ENCODE peak calls at places on chromosomes 7 and 10, in five cellular contexts. One of them, this sample, is unnamed.
A peak's percentile ranks its signal among the peaks of the same experiment; 100 is the strongest.

GRCh38 chr10:84783909-84784308 is 455.5 kb downstream of the CCSER2 start:
- DNase-seq in HCT116: no peak
- DNase-seq in CD8-positive, alpha-beta T cell: no peak
- DNase-seq in trophoblast cell: no peak
- DNase-seq in BJ: no peak
- DNase-seq in this sample: no peak

GRCh38 chr7:27179503-27180430 is 5.3 kb downstream of the HOXA11 start:
- DNase-seq in HCT116: no peak
- DNase-seq in CD8-positive, alpha-beta T cell: no peak
- DNase-seq in trophoblast cell: no peak
- DNase-seq in BJ: peak; percentile 68
- DNase-seq in this sample: no peak

GRCh38 chr10:29141761-29142160 is 147.1 kb upstream of the LYZL1 start:
- DNase-seq in HCT116: no peak
- DNase-seq in CD8-positive, alpha-beta T cell: no peak
- DNase-seq in trophoblast cell: no peak
- DNase-seq in BJ: no peak
- DNase-seq in this sample: no peak

GRCh38 chr10:86583983-86584382 is 62.4 kb upstream of the WAPL start:
- DNase-seq in HCT116: no peak
- DNase-seq in CD8-positive, alpha-beta T cell: no peak
- DNase-seq in trophoblast cell: no peak
- DNase-seq in BJ: no peak
- DNase-seq in this sample: no peak

GRCh38 chr7:26485421-26486019 is 193.9 kb downstream of the SNX10 start:
- DNase-seq in HCT116: no peak
- DNase-seq in CD8-positive, alpha-beta T cell: no peak
- DNase-seq in trophoblast cell: no peak
- DNase-seq in BJ: no peak
- DNase-seq in this sample: no peak

GRCh38 chr7:105760549-105761447 is 115.6 kb downstream of the ATXN7L1 start:
- DNase-seq in HCT116: no peak
- DNase-seq in CD8-positive, alpha-beta T cell: no peak
- DNase-seq in trophoblast cell: no peak
- DNase-seq in BJ: no peak
- DNase-seq in this sample: no peak

GRCh38 chr10:113096111-113097045 is 146.3 kb downstream of the TCF7L2 start:
- DNase-seq in HCT116: no peak
- DNase-seq in CD8-positive, alpha-beta T cell: no peak
- DNase-seq in trophoblast cell: peak; percentile 63
- DNase-seq in BJ: no peak
- DNase-seq in this sample: no peak

GRCh38 chr7:94301024-94301588 is 93.6 kb upstream of the COL1A2 start:
- DNase-seq in HCT116: peak; percentile 79
- DNase-seq in CD8-positive, alpha-beta T cell: no peak
- DNase-seq in trophoblast cell: peak; percentile 97
- DNase-seq in BJ: peak; percentile 90
- DNase-seq in this sample: peak; percentile 98

GRCh38 chr10:77823811-77824542 is 102.6 kb downstream of the DLG5 start:
- DNase-seq in HCT116: no peak
- DNase-seq in CD8-positive, alpha-beta T cell: no peak
- DNase-seq in trophoblast cell: no peak
- DNase-seq in BJ: no peak
- DNase-seq in this sample: no peak

GRCh38 chr7:158368449-158368848 is 219.2 kb downstream of the PTPRN2 start:
- DNase-seq in HCT116: no peak
- DNase-seq in CD8-positive, alpha-beta T cell: no peak
- DNase-seq in trophoblast cell: no peak
- DNase-seq in BJ: no peak
- DNase-seq in this sample: no peak

DNA sequence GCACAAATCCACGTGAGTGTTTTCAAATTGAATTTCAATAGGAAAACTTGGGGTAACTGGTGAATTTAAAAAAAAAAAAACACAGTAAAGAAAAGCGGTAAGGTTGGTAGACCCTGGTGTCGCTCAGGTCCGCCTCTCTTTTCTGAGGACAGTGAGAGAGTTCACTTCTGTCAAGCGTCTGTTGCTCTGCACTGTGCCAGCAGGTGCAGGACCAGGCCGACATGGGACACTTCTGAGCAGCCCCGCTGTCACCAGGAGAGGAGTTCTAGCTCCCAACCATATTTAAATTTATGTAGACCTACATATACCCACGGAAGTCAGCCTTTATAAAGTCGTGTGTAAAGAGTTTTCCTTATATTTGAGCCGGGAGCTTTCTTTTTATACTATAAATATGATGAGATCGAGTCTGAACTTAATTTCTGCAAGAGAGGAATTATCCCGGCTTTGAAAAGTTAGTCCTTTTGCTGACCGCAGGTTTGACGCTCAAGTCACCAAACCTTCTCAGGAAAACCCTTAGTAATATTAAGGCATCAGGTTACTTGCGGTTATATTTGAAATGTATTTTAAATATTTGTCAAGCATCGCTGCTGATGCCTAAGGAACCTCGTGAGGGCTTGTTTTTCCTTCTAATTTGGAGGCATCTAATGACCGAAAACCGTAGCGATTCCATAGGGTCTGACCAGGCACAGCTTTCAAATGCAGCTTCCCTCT is 550 bp downstream of the IKZF1 start:
- DNase-seq in HCT116: no peak
- DNase-seq in CD8-positive, alpha-beta T cell: no peak
- DNase-seq in trophoblast cell: no peak
- DNase-seq in BJ: no peak
- DNase-seq in this sample: no peak
- H3K4me3 ChIP-seq in HCT116: no peak overlapping the region
- H3K4me3 ChIP-seq in CD8-positive, alpha-beta T cell: peak overlapping the region; percentile 96
- H3K4me3 ChIP-seq in trophoblast cell: no peak overlapping the region
- H3K4me3 ChIP-seq in BJ: no peak overlapping the region
- H3K4me3 ChIP-seq in this sample: no peak overlapping the region

GRCh38 chr10:12728569-12728968 is 272.9 kb downstream of the CCDC3 start:
- DNase-seq in HCT116: no peak
- DNase-seq in CD8-positive, alpha-beta T cell: no peak
- DNase-seq in trophoblast cell: no peak
- DNase-seq in BJ: no peak
- DNase-seq in this sample: no peak

GRCh38 chr10:12724782-12725579 is 276.5 kb downstream of the CCDC3 start:
- DNase-seq in HCT116: no peak
- DNase-seq in CD8-positive, alpha-beta T cell: no peak
- DNase-seq in trophoblast cell: no peak
- DNase-seq in BJ: no peak
- DNase-seq in this sample: no peak

GRCh38 chr10:12726971-12727831 is 274.3 kb downstream of the CCDC3 start:
- DNase-seq in HCT116: no peak
- DNase-seq in CD8-positive, alpha-beta T cell: no peak
- DNase-seq in trophoblast cell: no peak
- DNase-seq in BJ: no peak
- DNase-seq in this sample: no peak

GRCh38 chr10:12729885-12730284 is 271.6 kb downstream of the CCDC3 start:
- DNase-seq in HCT116: no peak
- DNase-seq in CD8-positive, alpha-beta T cell: no peak
- DNase-seq in trophoblast cell: peak; percentile 4
- DNase-seq in BJ: no peak
- DNase-seq in this sample: no peak

GRCh38 chr10:12727832-12728215 is 273.7 kb downstream of the CCDC3 start:
- DNase-seq in HCT116: no peak
- DNase-seq in CD8-positive, alpha-beta T cell: no peak
- DNase-seq in trophoblast cell: no peak
- DNase-seq in BJ: no peak
- DNase-seq in this sample: no peak
- H3K4me3 ChIP-seq in HCT116: no peak overlapping the region
- H3K4me3 ChIP-seq in CD8-positive, alpha-beta T cell: no peak overlapping the region
- H3K4me3 ChIP-seq in trophoblast cell: no peak overlapping the region
- H3K4me3 ChIP-seq in BJ: no peak overlapping the region
- H3K4me3 ChIP-seq in this sample: no peak overlapping the region

GRCh38 chr10:117240730-117241529 is at the start of gene SLC18A2:
- DNase-seq in HCT116: no peak
- DNase-seq in CD8-positive, alpha-beta T cell: no peak
- DNase-seq in trophoblast cell: no peak
- DNase-seq in BJ: no peak
- DNase-seq in this sample: no peak
- H3K4me3 ChIP-seq in HCT116: no peak within 1 kb of the TSS
- H3K4me3 ChIP-seq in CD8-positive, alpha-beta T cell: no peak within 1 kb of the TSS
- H3K4me3 ChIP-seq in trophoblast cell: peak within 1 kb of the TSS; percentile 51
- H3K4me3 ChIP-seq in BJ: no peak within 1 kb of the TSS
- H3K4me3 ChIP-seq in this sample: peak within 1 kb of the TSS; percentile 4

GRCh38 chr10:102681696-102682095 is 32.5 kb downstream of the ARL3 start:
- DNase-seq in HCT116: no peak
- DNase-seq in CD8-positive, alpha-beta T cell: no peak
- DNase-seq in trophoblast cell: no peak
- DNase-seq in BJ: no peak
- DNase-seq in this sample: no peak
- H3K4me3 ChIP-seq in HCT116: no peak overlapping the region
- H3K4me3 ChIP-seq in CD8-positive, alpha-beta T cell: no peak overlapping the region
- H3K4me3 ChIP-seq in trophoblast cell: no peak overlapping the region
- H3K4me3 ChIP-seq in BJ: no peak overlapping the region
- H3K4me3 ChIP-seq in this sample: no peak overlapping the region

GRCh38 chr7:28958946-28959417 is 852 bp upstream of the TRIL start:
- DNase-seq in HCT116: no peak
- DNase-seq in CD8-positive, alpha-beta T cell: no peak
- DNase-seq in trophoblast cell: peak; percentile 24
- DNase-seq in BJ: no peak
- DNase-seq in this sample: no peak

GRCh38 chr7:28957822-28958234 is 302 bp downstream of the TRIL start:
- DNase-seq in HCT116: no peak
- DNase-seq in CD8-positive, alpha-beta T cell: no peak
- DNase-seq in trophoblast cell: peak; percentile 26
- DNase-seq in BJ: no peak
- DNase-seq in this sample: no peak

GRCh38 chr7:28957064-28957821 is 887 bp downstream of the TRIL start:
- DNase-seq in HCT116: no peak
- DNase-seq in CD8-positive, alpha-beta T cell: no peak
- DNase-seq in trophoblast cell: no peak
- DNase-seq in BJ: no peak
- DNase-seq in this sample: no peak

GRCh38 chr7:28956608-28957063 is 1.5 kb downstream of the TRIL start:
- DNase-seq in HCT116: no peak
- DNase-seq in CD8-positive, alpha-beta T cell: no peak
- DNase-seq in trophoblast cell: peak; percentile 98
- DNase-seq in BJ: no peak
- DNase-seq in this sample: no peak

DNA sequence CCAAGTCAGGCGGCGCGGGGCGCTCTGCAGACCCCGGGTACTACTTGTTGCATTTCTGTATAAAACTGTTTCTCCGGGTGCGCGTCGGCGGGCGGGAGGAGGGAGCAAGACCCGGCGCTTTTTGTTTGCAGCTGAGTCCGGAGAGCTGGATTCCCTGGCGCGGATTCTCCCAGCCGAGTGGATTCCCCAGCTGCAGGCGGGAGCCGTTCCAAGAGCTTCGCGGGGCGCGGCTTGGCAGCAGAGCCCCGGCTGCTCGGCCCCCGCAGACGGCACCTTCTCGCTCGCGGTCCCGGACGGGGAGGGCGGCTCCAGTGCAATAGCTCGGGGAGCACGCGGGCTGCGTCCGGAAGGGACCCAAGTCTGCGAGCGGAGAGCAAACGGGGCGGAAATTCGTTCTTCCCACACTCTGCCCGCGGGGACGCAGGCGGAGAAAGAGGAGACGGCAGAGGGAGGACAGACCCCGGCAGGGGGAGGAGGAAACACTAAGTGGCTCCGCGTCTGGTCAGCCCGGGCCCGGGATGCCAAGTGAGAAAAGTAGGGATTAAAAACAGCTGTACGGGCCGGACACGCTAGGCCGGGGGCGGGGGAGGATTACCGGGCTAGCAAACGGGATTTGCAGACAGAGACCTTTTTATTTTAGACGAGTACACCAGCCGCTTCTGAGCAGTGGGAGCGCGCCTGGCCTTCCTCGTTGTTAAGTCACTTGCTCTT is at the start of gene TRIL:
- DNase-seq in HCT116: no peak
- DNase-seq in CD8-positive, alpha-beta T cell: no peak
- DNase-seq in trophoblast cell: no peak
- DNase-seq in BJ: no peak
- DNase-seq in this sample: peak; percentile 43
- H3K4me3 ChIP-seq in HCT116: no peak within 1 kb of the TSS
- H3K4me3 ChIP-seq in CD8-positive, alpha-beta T cell: peak within 1 kb of the TSS; percentile 8
- H3K4me3 ChIP-seq in trophoblast cell: peak within 1 kb of the TSS; percentile 83
- H3K4me3 ChIP-seq in BJ: peak within 1 kb of the TSS; percentile 30
- H3K4me3 ChIP-seq in this sample: peak within 1 kb of the TSS; percentile 55

GRCh38 chr10:99537381-99538286 is 4.9 kb downstream of the NKX2-3 start:
- DNase-seq in HCT116: no peak
- DNase-seq in CD8-positive, alpha-beta T cell: no peak
- DNase-seq in trophoblast cell: no peak
- DNase-seq in BJ: no peak
- DNase-seq in this sample: no peak
- H3K4me3 ChIP-seq in HCT116: no peak overlapping the region
- H3K4me3 ChIP-seq in CD8-positive, alpha-beta T cell: no peak overlapping the region
- H3K4me3 ChIP-seq in trophoblast cell: no peak overlapping the region
- H3K4me3 ChIP-seq in BJ: no peak overlapping the region
- H3K4me3 ChIP-seq in this sample: no peak overlapping the region